ENCODE peak calls at places on chromosome 20, in five cellular contexts. U is H1, X is HepG2, A is GM12892, O is SK-N-SH. P is an unnamed sample.

GRCh38 chr20:1810926-1811620 is 84.1 kb upstream of the SIRPA start:
- DNase-seq in U (no peak), X (peak), A (no peak), O (no peak), P (no peak)

GRCh38 chr20:46342451-46343357 is 34.4 kb upstream of the CDH22 start:
- DNase-seq in U (no peak), X (no peak), A (no peak), O (no peak), P (no peak)

GRCh38 chr20:52598306-52598705 is 373.9 kb upstream of the TSHZ2 start:
- DNase-seq in U (no peak), X (no peak), A (no peak), O (no peak), P (no peak)

GRCh38 chr20:46206025-46206424 is 87.9 kb downstream of the CD40 start:
- DNase-seq in U (no peak), X (no peak), A (no peak), O (no peak), P (no peak)

GRCh38 chr20:36967636-36968035 is 16.1 kb upstream of the SAMHD1 start:
- DNase-seq in U (no peak), X (no peak), A (no peak), O (no peak), P (no peak)

GRCh38 chr20:2619961-2620595 is 32.4 kb upstream of the NOP56 start:
- DNase-seq in U (no peak), X (peak), A (no peak), O (no peak), P (no peak)

GRCh38 chr20:41386502-41387427 is 20.1 kb upstream of the EMILIN3 start:
- DNase-seq in U (no peak), X (no peak), A (no peak), O (peak), P (no peak)

GRCh38 chr20:44901972-44902371 is 7.9 kb upstream of the PABPC1L start:
- DNase-seq in U (no peak), X (no peak), A (no peak), O (no peak), P (no peak)

GRCh38 chr20:1005452-1006027 is 3.4 kb upstream of the RSPO4 start:
- DNase-seq in U (peak), X (peak), A (no peak), O (peak), P (no peak)

GRCh38 chr20:46857061-46857831 is 37.4 kb upstream of the EYA2 start:
- DNase-seq in U (no peak), X (no peak), A (no peak), O (no peak), P (no peak)

GRCh38 chr20:62365814-62366369 is 1.2 kb downstream of the LAMA5 start:
- DNase-seq in U (no peak), X (no peak), A (no peak), O (no peak), P (no peak)

GRCh38 chr20:8242827-8243764 is 111.0 kb downstream of the PLCB1 start:
- DNase-seq in U (no peak), X (no peak), A (no peak), O (no peak), P (no peak)

GRCh38 chr20:21548390-21549035 is 34.6 kb upstream of the NKX2-2 start:
- DNase-seq in U (no peak), X (no peak), A (no peak), O (no peak), P (no peak)

GRCh38 chr20:48760403-48760889 is 67.4 kb downstream of the PREX1 start:
- DNase-seq in U (no peak), X (no peak), A (peak), O (no peak), P (no peak)
- TF ChIP-seq TAF1 in U (no peak), X (no peak), A (no peak), O (no peak), P (no peak)

GRCh38 chr20:19966840-19967239 is 50.3 kb upstream of the NAA20 start:
- DNase-seq in U (no peak), X (no peak), A (no peak), O (no peak), P (no peak)
- TF ChIP-seq TAF1 in U (no peak), X (no peak), A (no peak), O (no peak), P (no peak)

DNA sequence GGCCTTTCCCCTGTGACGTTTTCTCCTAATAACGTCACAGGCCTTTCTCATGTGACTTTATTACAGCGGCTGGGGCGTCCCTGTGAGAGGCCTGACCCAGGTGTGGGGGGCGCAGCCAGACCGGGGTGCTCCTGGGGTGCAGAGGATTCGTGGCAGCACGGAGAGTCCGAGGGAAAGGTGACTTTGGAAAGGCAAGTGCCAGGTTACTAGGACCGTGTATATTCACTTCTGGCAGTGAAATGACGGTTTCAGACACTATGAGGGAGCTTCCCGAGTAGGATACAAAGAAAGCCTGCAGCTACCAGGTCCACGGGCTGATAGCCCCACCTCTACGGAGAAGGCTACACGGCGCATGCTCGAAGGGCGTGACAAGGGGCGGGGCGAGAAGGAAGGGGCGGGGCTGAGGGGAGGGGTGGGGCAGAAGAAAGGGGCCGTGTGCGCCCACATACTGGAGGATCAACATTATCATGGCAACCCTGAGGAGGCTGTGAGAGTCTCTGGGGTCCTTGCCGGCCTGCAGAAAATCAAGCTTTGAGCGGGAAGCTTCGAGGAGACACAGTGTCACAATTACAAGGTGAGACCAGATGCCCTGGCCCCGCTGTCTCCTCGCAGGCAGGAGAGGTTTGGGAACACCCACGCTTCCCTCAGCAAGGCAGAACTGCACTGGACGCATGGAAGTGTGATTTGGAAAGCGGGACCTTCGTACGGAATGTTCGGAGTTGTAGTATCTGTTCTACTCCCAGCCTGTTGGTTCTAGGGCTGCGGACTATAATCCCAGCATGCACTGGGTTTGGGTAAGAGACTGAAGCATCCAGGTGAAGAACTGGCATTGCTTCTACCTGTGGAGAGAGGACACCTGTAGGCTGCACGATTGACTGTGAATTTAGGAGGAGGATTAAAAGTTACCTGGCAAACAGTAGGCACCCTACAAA is 54.4 kb upstream of the ZNF337 start:
- DNase-seq in U (no peak), X (peak), A (peak), O (peak), P (peak)
- TF ChIP-seq TAF1 in U (peak), X (peak), A (no peak), O (no peak), P (no peak)

GRCh38 chr20:31894980-31895675 is 24.7 kb downstream of the TTLL9 start:
- DNase-seq in U (no peak), X (peak), A (peak), O (no peak), P (peak)
- TF ChIP-seq TAF1 in U (no peak), X (no peak), A (no peak), O (no peak), P (peak)

GRCh38 chr20:58652606-58653303 is 1.7 kb downstream of the STX16 start:
- DNase-seq in U (no peak), X (no peak), A (no peak), O (no peak), P (no peak)
- TF ChIP-seq TAF1 in U (no peak), X (no peak), A (no peak), O (no peak), P (no peak)

GRCh38 chr20:64077094-64077493 is 2.2 kb downstream of the RGS19 start:
- DNase-seq in U (no peak), X (no peak), A (peak), O (no peak), P (peak)
- TF ChIP-seq TAF1 in U (no peak), X (no peak), A (peak), O (no peak), P (no peak)